ENCODE peak calls at places on chromosomes 7 and 10, in five cellular contexts. A, D, Z, R and M are unnamed samples.
A peak's percentile ranks its signal among the peaks of the same experiment; 100 is the strongest.

GRCh38 chr10:23186697-23187096 is 5.4 kb upstream of the PTF1A start:
- DNase-seq in R (no peak), D (no peak), A (no peak), Z (no peak), M (no peak)

GRCh38 chr10:99777918-99778716 is 4.3 kb upstream of the ABCC2 start:
- DNase-seq in Z (no peak), D (no peak), A (no peak), R (no peak), M (peak; percentile 57)

GRCh38 chr7:150357771-150358427 is 10.7 kb upstream of the REPIN1 start:
- DNase-seq in D (no peak), A (no peak), R (no peak), Z (no peak), M (no peak)

GRCh38 chr7:32648408-32649156 is 153.3 kb downstream of the AVL9 start:
- DNase-seq in R (no peak), D (no peak), A (no peak), Z (no peak), M (no peak)

GRCh38 chr10:118286051-118286838 is 55.9 kb downstream of the FAM204A start:
- DNase-seq in A (no peak), Z (no peak), D (no peak), R (no peak), M (no peak)

GRCh38 chr10:21329995-21330627 is 195.4 kb downstream of the SKIDA1 start:
- DNase-seq in D (no peak), A (no peak), Z (no peak), R (peak; percentile 93), M (peak; percentile 97)

GRCh38 chr7:30652951-30653641 is 29.2 kb downstream of the CRHR2 start:
- DNase-seq in A (no peak), R (no peak), Z (no peak), D (no peak), M (no peak)

GRCh38 chr10:131452926-131453771 is 141.6 kb upstream of the TCERG1L start:
- DNase-seq in Z (no peak), D (peak; percentile 27), R (no peak), A (no peak), M (no peak)

GRCh38 chr7:140003913-140004382 is 58.8 kb downstream of the PARP12 start:
- DNase-seq in A (no peak), D (no peak), Z (no peak), R (peak; percentile 84), M (peak; percentile 82)

GRCh38 chr7:150368884-150369739 is 490 bp downstream of the REPIN1 start:
- DNase-seq in D (peak; percentile 81), R (peak; percentile 67), A (no peak), Z (peak; percentile 53), M (peak; percentile 83)

GRCh38 chr10:52883996-52884871 is 111.7 kb upstream of the MBL2 start:
- DNase-seq in A (no peak), Z (no peak), R (peak; percentile 78), D (no peak), M (peak; percentile 72)

GRCh38 chr10:114233432-114233831 is 5.6 kb upstream of the VWA2 start:
- DNase-seq in D (no peak), A (no peak), R (no peak), Z (no peak), M (no peak)

GRCh38 chr10:93813507-93814465 is 56.0 kb downstream of the LGI1 start:
- DNase-seq in R (peak; percentile 46), D (peak; percentile 48), A (no peak), Z (no peak), M (peak; percentile 67)

GRCh38 chr10:4450981-4451501 is 375.0 kb upstream of the AKR1E2 start:
- DNase-seq in A (no peak), R (peak; percentile 79), Z (no peak), D (no peak), M (peak; percentile 90)

GRCh38 chr7:15507708-15508107 is 54.1 kb downstream of the AGMO start:
- DNase-seq in R (no peak), D (no peak), Z (no peak), A (no peak), M (peak; percentile 34)

GRCh38 chr7:75798770-75799169 is 14.8 kb downstream of the CCL24 start:
- DNase-seq in R (no peak), Z (no peak), A (no peak), D (no peak), M (no peak)

GRCh38 chr10:16258476-16259040 is 178.3 kb upstream of the PTER start:
- DNase-seq in R (no peak), A (no peak), D (no peak), Z (no peak), M (no peak)

GRCh38 chr10:5814110-5815107 is 1.2 kb upstream of the GDI2 start:
- DNase-seq in D (no peak), Z (no peak), A (peak; percentile 25), R (peak; percentile 21), M (no peak)

GRCh38 chr7:151315038-151315655 is 26.5 kb upstream of the NUB1 start:
- DNase-seq in D (no peak), Z (peak; percentile 61), A (peak; percentile 88), R (peak; percentile 78), M (peak; percentile 79)

GRCh38 chr7:152522551-152522950 is 86.7 kb upstream of the KMT2C start:
- DNase-seq in A (no peak), R (peak; percentile 61), D (no peak), Z (no peak), M (peak; percentile 26)

GRCh38 chr10:24556746-24557742 is 166.6 kb downstream of the ARHGAP21 start:
- DNase-seq in R (peak; percentile 89), D (no peak), Z (no peak), A (peak; percentile 82), M (peak; percentile 79)

GRCh38 chr7:36473454-36474282 is 84.0 kb downstream of the ANLN start:
- DNase-seq in D (peak; percentile 29), A (no peak), Z (no peak), R (peak; percentile 31), M (peak; percentile 62)

GRCh38 chr7:33040803-33041516 is 21.6 kb downstream of the NT5C3A start:
- DNase-seq in D (no peak), Z (peak; percentile 52), R (no peak), A (no peak), M (peak; percentile 37)